ENCODE peak calls at places on chromosomes 11 and 22, in five cellular contexts. H, Y, U, Q and Z are unnamed samples.
A peak's percentile ranks its signal among the peaks of the same experiment; 100 is the strongest.

GRCh38 chr11:44753965-44754645 is 27.3 kb downstream of the TSPAN18 start:
- DNase-seq in H (peak; percentile 23), Q (no peak), Y (no peak), U (no peak), Z (peak; percentile 4)

GRCh38 chr22:23289851-23290724 is 109.8 kb downstream of the BCR start:
- DNase-seq in Y (no peak), H (peak; percentile 41), Q (peak; percentile 13), U (peak; percentile 45), Z (peak; percentile 70)

GRCh38 chr22:24521791-24522245 is 26.7 kb downstream of the UPB1 start:
- DNase-seq in Q (no peak), U (peak; percentile 83), H (peak; percentile 77), Y (no peak), Z (no peak)

GRCh38 chr11:102534261-102534872 is 3.8 kb upstream of the MMP7 start:
- DNase-seq in U (no peak), Y (no peak), H (no peak), Q (no peak), Z (no peak)

GRCh38 chr22:38214248-38215056 is 12.7 kb downstream of the MAFF start:
- DNase-seq in U (peak; percentile 61), H (no peak), Q (peak; percentile 62), Y (no peak), Z (peak; percentile 94)

GRCh38 chr11:79414644-79415317 is 26.0 kb downstream of the TENM4 start:
- DNase-seq in H (peak; percentile 76), U (peak; percentile 26), Q (no peak), Y (no peak), Z (no peak)

GRCh38 chr22:23709107-23709506 is 18.3 kb downstream of the RGL4 start:
- DNase-seq in Q (no peak), H (no peak), Y (no peak), U (no peak), Z (no peak)

GRCh38 chr11:6057452-6057851 is 26.9 kb upstream of the OR56A1 start:
- DNase-seq in Q (no peak), Y (no peak), H (no peak), U (no peak), Z (no peak)

GRCh38 chr11:2880646-2881045 is 4.9 kb downstream of the CDKN1C start:
- DNase-seq in H (no peak), Y (no peak), Q (no peak), U (no peak), Z (no peak)

GRCh38 chr22:22058649-22059475 is 76.3 kb upstream of the TOP3B start:
- DNase-seq in Y (no peak), H (no peak), U (no peak), Q (no peak), Z (no peak)

GRCh38 chr11:115616941-115617340 is 112.7 kb upstream of the CADM1 start:
- DNase-seq in U (peak; percentile 19), Y (no peak), Q (no peak), H (no peak), Z (no peak)

GRCh38 chr11:2649848-2650247 is 49.9 kb downstream of the KCNQ1OT1 start:
- DNase-seq in U (no peak), H (no peak), Y (no peak), Q (no peak), Z (no peak)

GRCh38 chr22:19984201-19984753 is 32.3 kb downstream of the ARVCF start:
- DNase-seq in U (peak; percentile 62), Q (no peak), Y (no peak), H (peak; percentile 86), Z (peak; percentile 50)

GRCh38 chr11:63843042-63843441 is 4.1 kb downstream of the MARK2 start:
- DNase-seq in U (peak; percentile 70), Y (no peak), Q (no peak), H (no peak), Z (no peak)

GRCh38 chr22:19809741-19810140 is 44.9 kb downstream of the GNB1L start:
- DNase-seq in U (no peak), Q (no peak), Y (no peak), H (no peak), Z (peak; percentile 15)

GRCh38 chr11:3103076-3103475 is 45.9 kb upstream of the CARS1 start:
- DNase-seq in H (no peak), Y (no peak), Q (no peak), U (no peak), Z (no peak)

GRCh38 chr11:68806931-68807844 is 34.5 kb downstream of the CPT1A start:
- DNase-seq in Y (no peak), Q (no peak), H (peak; percentile 17), U (no peak), Z (no peak)

GRCh38 chr11:31795706-31796522 is 15.2 kb downstream of the PAX6 start:
- DNase-seq in H (no peak), Q (no peak), U (no peak), Y (no peak), Z (no peak)

GRCh38 chr11:1405186-1406020 is 15.7 kb downstream of the BRSK2 start:
- DNase-seq in U (no peak), Q (no peak), H (no peak), Y (no peak), Z (no peak)

GRCh38 chr22:26168199-26168915 is 905 bp upstream of the SEZ6L start:
- DNase-seq in U (no peak), Y (no peak), Q (no peak), H (no peak), Z (no peak)

GRCh38 chr11:6735306-6735705 is 36.5 kb downstream of the OR2AG2 start:
- DNase-seq in H (peak; percentile 9), Q (peak; percentile 29), U (no peak), Y (no peak), Z (no peak)

GRCh38 chr11:12669930-12670329 is 4.3 kb upstream of the TEAD1 start:
- DNase-seq in H (peak; percentile 8), U (no peak), Q (no peak), Y (no peak), Z (no peak)

GRCh38 chr22:18045794-18046193 is 21.4 kb upstream of the MICAL3 start:
- DNase-seq in U (no peak), Y (no peak), Q (no peak), H (no peak), Z (no peak)
- H3K27ac ChIP-seq in U (no peak overlapping the region), Y (no peak overlapping the region), Q (no peak overlapping the region), H (no peak overlapping the region), Z (no peak overlapping the region)

GRCh38 chr11:66259976-66260375 is 8.5 kb upstream of the RAB1B start:
- DNase-seq in Y (no peak), Q (no peak), H (no peak), U (no peak), Z (no peak)

GRCh38 chr11:66259225-66259624 is 9.2 kb upstream of the RAB1B start:
- DNase-seq in Y (no peak), Q (no peak), H (no peak), U (no peak), Z (no peak)

GRCh38 chr11:66261578-66261977 is 6.9 kb upstream of the RAB1B start:
- DNase-seq in Q (no peak), H (no peak), Y (no peak), U (no peak), Z (no peak)

GRCh38 chr11:66262191-66262590 is 6.2 kb upstream of the RAB1B start:
- DNase-seq in U (no peak), Q (no peak), Y (no peak), H (no peak), Z (no peak)

GRCh38 chr11:66258473-66258893 is 10.0 kb upstream of the RAB1B start:
- DNase-seq in U (no peak), Y (no peak), H (no peak), Q (no peak), Z (no peak)
- H3K27ac ChIP-seq in U (peak overlapping the region; percentile 70), Y (no peak overlapping the region), H (peak overlapping the region; percentile 23), Q (peak overlapping the region; percentile 98), Z (no peak overlapping the region)

DNA sequence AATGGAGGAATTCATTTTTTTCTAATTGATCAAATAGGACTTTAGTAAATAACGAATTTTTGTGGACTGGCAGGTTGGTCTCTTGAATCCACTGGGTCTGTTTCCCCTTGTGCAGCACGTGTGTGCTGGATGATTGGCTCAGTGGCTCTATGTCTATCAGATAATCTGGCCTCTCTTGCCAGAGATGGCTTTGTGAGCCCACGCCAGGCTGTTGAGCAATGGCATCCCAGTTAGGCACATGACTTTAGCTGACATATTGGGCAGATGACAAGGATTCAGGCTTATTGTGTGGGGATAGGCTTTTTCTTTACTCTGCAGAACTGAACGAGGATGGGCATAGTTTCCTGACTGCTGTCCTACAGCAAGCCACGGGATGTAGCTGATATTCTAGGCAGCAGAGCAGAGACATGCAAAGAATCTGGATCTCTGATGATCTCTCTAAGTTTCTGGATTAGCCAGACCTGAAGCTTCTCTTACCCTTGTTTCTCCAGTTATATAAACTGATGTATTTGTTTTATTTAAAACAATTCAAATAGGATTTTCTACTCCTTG is 144.9 kb downstream of the ARHGAP42 start:
- DNase-seq in Q (no peak), U (no peak), Y (no peak), H (no peak), Z (peak; percentile 69)
- H3K27ac ChIP-seq in Q (no peak overlapping the region), U (no peak overlapping the region), Y (no peak overlapping the region), H (no peak overlapping the region), Z (no peak overlapping the region)

GRCh38 chr22:44648085-44648820 is 53.8 kb upstream of the PRR5 start:
- DNase-seq in H (no peak), U (no peak), Y (no peak), Q (no peak), Z (no peak)
- H3K27ac ChIP-seq in H (no peak overlapping the region), U (peak overlapping the region; percentile 25), Y (no peak overlapping the region), Q (no peak overlapping the region), Z (no peak overlapping the region)

DNA sequence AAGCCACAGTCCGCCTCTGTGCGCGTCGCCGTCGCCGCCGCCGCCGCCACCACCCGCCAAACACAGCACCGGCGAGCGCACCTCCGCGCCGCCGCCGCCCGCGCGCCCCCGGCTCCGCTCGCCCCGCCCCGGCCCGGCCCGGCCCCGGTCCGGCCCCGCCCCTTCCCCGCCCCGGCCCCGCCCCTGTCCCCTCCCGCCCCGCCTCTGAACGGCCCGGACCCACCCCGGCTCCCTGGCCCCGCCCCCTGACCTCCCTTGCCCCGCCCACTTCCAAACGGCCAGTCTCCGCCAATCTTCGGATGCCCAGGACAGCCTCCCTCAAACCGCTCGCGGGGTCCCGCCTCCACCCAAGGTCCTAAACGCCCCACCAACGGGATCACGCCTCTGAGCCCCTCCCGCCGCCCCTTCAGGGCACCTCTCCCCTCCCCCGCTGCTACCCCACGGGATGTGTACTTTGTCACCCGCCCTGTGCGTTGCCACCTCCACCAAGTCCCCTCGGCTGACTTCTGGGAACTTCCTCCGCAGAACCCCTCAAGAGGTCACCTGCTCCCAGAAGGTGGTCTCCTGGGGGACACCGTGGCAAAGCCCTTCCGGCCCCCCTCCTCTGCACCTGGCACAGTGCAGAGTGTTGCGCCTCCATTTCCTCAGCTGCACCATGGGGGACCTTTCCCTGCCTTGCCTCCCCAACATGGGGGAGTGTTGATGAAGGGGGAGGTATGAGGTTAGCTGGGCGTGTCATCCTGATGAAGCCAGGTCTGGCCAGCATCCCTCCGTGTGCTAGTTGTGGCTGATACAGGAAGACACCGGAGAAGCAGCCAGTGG is at the start of gene KIAA0930:
- DNase-seq in Q (peak; percentile 84), H (peak; percentile 41), U (peak; percentile 83), Y (no peak), Z (peak; percentile 91)
- H3K27ac ChIP-seq in Q (peak within 1 kb of the TSS; percentile 66), H (peak within 1 kb of the TSS; percentile 60), U (peak within 1 kb of the TSS; percentile 80), Y (no peak within 1 kb of the TSS), Z (no peak within 1 kb of the TSS)